ENCODE peak calls at places on chromosomes 5 and 9, in seven cellular contexts. O is heart left ventricle, M is OCI-LY7, C is fibroblast of lung, V is natural killer cell, I is keratinocyte, E is Peyer's patch. G is an unnamed sample.

GRCh38 chr5:14397717-14398116 is 183.9 kb upstream of the OTULINL start:
- DNase-seq in E (no peak), M (no peak), I (no peak), V (no peak), O (no peak), C (peak; percentile 93), G (no peak)

GRCh38 chr5:4720831-4721230 is 419.3 kb upstream of the ADAMTS16 start:
- DNase-seq in I (no peak), O (no peak), C (peak; percentile 86), M (no peak), V (no peak), E (no peak), G (no peak)

GRCh38 chr9:2424564-2425153 is 196.9 kb upstream of the VLDLR start:
- DNase-seq in V (no peak), E (no peak), M (no peak), C (peak; percentile 75), O (peak; percentile 16), I (no peak), G (no peak)

GRCh38 chr9:117555964-117556629 is 141.2 kb upstream of the ASTN2 start:
- DNase-seq in O (peak; percentile 10), C (peak; percentile 0), E (no peak), M (peak; percentile 44), I (no peak), V (peak; percentile 14), G (no peak)

GRCh38 chr9:98658965-98659364 is 49.8 kb downstream of the GABBR2 start:
- DNase-seq in M (no peak), O (no peak), I (no peak), E (no peak), V (no peak), C (peak; percentile 90), G (no peak)

GRCh38 chr9:122036988-122037387 is 56.1 kb downstream of the TTLL11 start:
- DNase-seq in O (no peak), M (no peak), C (peak; percentile 66), I (no peak), E (no peak), V (no peak), G (no peak)

GRCh38 chr9:101369286-101369685 is 15.5 kb downstream of the BAAT start:
- DNase-seq in I (no peak), O (no peak), V (no peak), C (peak; percentile 86), M (no peak), E (no peak), G (no peak)

GRCh38 chr5:16800477-16800876 is 135.6 kb downstream of the MYO10 start:
- DNase-seq in C (no peak), V (no peak), I (no peak), E (no peak), M (no peak), O (no peak), G (no peak)

GRCh38 chr5:134477462-134478245 is 47.8 kb upstream of the JADE2 start:
- DNase-seq in V (no peak), C (no peak), E (no peak), I (no peak), M (no peak), O (no peak), G (no peak)

GRCh38 chr9:136331556-136332481 is 4.5 kb downstream of the GPSM1 start:
- DNase-seq in E (no peak), O (no peak), I (no peak), M (no peak), C (no peak), V (no peak), G (no peak)

GRCh38 chr5:169512385-169512784 is 71.2 kb upstream of the SPDL1 start:
- DNase-seq in O (no peak), M (no peak), I (no peak), E (no peak), C (no peak), V (no peak), G (no peak)

GRCh38 chr5:110880413-110880812 is 141.6 kb downstream of the SLC25A46 start:
- DNase-seq in V (no peak), O (peak; percentile 10), E (no peak), C (peak; percentile 94), I (peak; percentile 44), M (no peak), G (no peak)

GRCh38 chr9:118305371-118305770 is 601.2 kb downstream of the TLR4 start:
- DNase-seq in E (no peak), M (no peak), O (no peak), V (no peak), I (no peak), C (no peak), G (no peak)

GRCh38 chr9:100120286-100120685 is 21.2 kb downstream of the INVS start:
- DNase-seq in V (no peak), M (no peak), I (no peak), O (no peak), E (no peak), C (no peak), G (no peak)

GRCh38 chr5:72600401-72600981 is 93.3 kb upstream of the ZNF366 start:
- DNase-seq in V (no peak), M (no peak), I (peak; percentile 74), O (no peak), E (no peak), C (peak; percentile 89), G (no peak)

DNA sequence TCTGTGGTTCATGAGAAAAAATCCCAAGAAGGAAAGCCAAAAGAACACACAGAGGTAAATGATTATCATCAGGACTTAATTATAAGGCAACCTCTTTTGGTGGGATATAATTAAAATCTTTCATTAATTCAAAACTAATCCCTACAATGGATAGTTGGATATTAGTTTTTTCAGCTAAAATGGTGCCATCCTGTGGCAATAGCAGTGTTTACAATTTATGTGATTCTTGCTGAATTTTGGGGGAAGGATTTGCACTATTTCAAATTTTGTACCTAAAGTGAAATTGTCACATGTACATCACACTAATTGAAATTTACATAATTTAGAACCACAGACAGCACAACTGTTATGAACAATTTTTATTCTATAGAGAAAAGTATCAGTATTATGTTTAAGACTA is 67.0 kb downstream of the CAST start:
- DNase-seq in I (no peak), M (no peak), C (no peak), E (no peak), O (no peak), V (no peak), G (no peak)
- TF ChIP-seq CTCF in I (no peak), M (peak; percentile 72), C (peak; percentile 1), E (peak; percentile 16), O (peak; percentile 18), V (peak; percentile 32), G (peak; percentile 47)

GRCh38 chr9:126959917-126960316 is 45.3 kb downstream of the RALGPS1 start:
- DNase-seq in E (no peak), O (no peak), C (no peak), V (no peak), I (no peak), M (no peak), G (no peak)

GRCh38 chr9:126965077-126965476 is 50.5 kb downstream of the RALGPS1 start:
- DNase-seq in V (no peak), C (no peak), I (no peak), M (no peak), E (no peak), O (no peak), G (no peak)

GRCh38 chr9:126971261-126971660 is 56.7 kb downstream of the RALGPS1 start:
- DNase-seq in V (no peak), M (no peak), E (no peak), I (no peak), O (no peak), C (no peak), G (no peak)

GRCh38 chr9:126962336-126962735 is 47.8 kb downstream of the RALGPS1 start:
- DNase-seq in E (no peak), C (no peak), I (no peak), V (no peak), M (no peak), O (no peak), G (no peak)

GRCh38 chr9:126965541-126966428 is 51.2 kb downstream of the RALGPS1 start:
- DNase-seq in C (peak; percentile 39), I (no peak), E (no peak), V (peak; percentile 29), O (peak; percentile 43), M (peak; percentile 55), G (no peak)
- TF ChIP-seq CTCF in C (peak; percentile 91), I (peak; percentile 94), E (peak; percentile 49), V (peak; percentile 76), O (peak; percentile 70), M (peak; percentile 89), G (peak; percentile 72)

DNA sequence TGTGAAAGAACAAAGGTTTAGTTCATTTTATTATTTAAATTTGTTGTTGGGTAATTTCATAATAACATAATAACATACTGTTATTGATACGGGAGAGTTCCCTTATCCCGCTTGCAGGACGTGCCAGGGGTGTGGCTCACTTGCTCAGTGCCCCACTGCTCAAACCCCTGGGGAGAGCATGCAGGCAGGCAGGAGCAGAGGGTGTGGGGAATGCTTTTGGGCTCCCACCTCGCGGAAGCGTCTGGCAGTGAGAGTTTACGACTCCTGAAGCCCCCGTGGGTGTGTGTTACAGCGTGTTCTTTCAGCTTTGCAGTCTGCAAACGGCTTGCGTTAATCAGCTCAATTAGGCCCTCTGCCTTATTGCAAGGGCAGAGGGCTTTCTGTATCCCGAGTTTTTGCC is 675.9 kb downstream of the SEMA5A start:
- DNase-seq in I (no peak), C (no peak), V (no peak), M (no peak), E (no peak), O (no peak), G (no peak)
- TF ChIP-seq CTCF in I (no peak), C (no peak), V (no peak), M (no peak), E (no peak), O (no peak), G (no peak)

GRCh38 chr5:31711363-31711762 is 72.4 kb downstream of the PDZD2 start:
- DNase-seq in V (no peak), C (no peak), I (no peak), M (no peak), O (no peak), E (no peak), G (no peak)
- TF ChIP-seq CTCF in V (no peak), C (no peak), I (no peak), M (no peak), O (no peak), E (no peak), G (no peak)

GRCh38 chr9:25964239-25964638 is 286.0 kb upstream of the TUSC1 start:
- DNase-seq in M (peak; percentile 62), I (peak; percentile 21), V (no peak), E (no peak), C (peak; percentile 54), O (no peak), G (no peak)
- TF ChIP-seq CTCF in M (peak; percentile 76), I (peak; percentile 62), V (no peak), E (no peak), C (peak; percentile 27), O (no peak), G (peak; percentile 74)

GRCh38 chr9:79955300-79955699 is 383.5 kb downstream of the TLE4 start:
- DNase-seq in V (no peak), E (no peak), M (peak; percentile 3), I (no peak), O (no peak), C (no peak), G (no peak)
- TF ChIP-seq CTCF in V (peak; percentile 51), E (peak; percentile 20), M (peak; percentile 44), I (no peak), O (peak; percentile 15), C (peak; percentile 15), G (no peak)